ENCODE peak calls at places on chromosomes 4 and X, in eight cellular contexts. O is CD8-positive, alpha-beta T cell; G is fibroblast of the aortic adventitia; T is tibial nerve; Z is H1; Y is GM23338; W is omental fat pad; I is transverse colon. C is an unnamed sample.

GRCh38 chrX:46589977-46590723 is 16.6 kb downstream of the CHST7 start:
- DNase-seq in T (no peak), O (no peak), I (no peak), Y (no peak), G (peak), Z (no peak), W (no peak), C (no peak)

GRCh38 chrX:154594491-154594890 is 9.6 kb downstream of the CTAG1A start:
- DNase-seq in G (no peak), W (no peak), I (no peak), Z (no peak), O (no peak), Y (no peak), T (no peak), C (no peak)

GRCh38 chr4:148051403-148051802 is 319.5 kb downstream of the ARHGAP10 start:
- DNase-seq in W (no peak), G (no peak), Y (no peak), O (no peak), T (no peak), Z (no peak), I (no peak), C (no peak)

GRCh38 chrX:121333942-121334341 is 286.5 kb downstream of the GLUD2 start:
- DNase-seq in O (no peak), Z (no peak), W (no peak), T (no peak), G (no peak), I (no peak), Y (peak), C (no peak)

GRCh38 chr4:76251448-76252270 is at the start of gene FAM47E:
- DNase-seq in Y (peak), Z (peak), T (peak), I (peak), W (no peak), O (peak), G (no peak), C (peak)

GRCh38 chrX:9847071-9847470 is 60.8 kb downstream of the SHROOM2 start:
- DNase-seq in G (no peak), I (no peak), W (no peak), Y (no peak), Z (no peak), T (no peak), O (no peak), C (no peak)

GRCh38 chr4:24794916-24795665 is at the start of gene SOD3:
- DNase-seq in Y (peak), O (no peak), W (no peak), G (peak), I (peak), Z (peak), T (peak), C (peak)

GRCh38 chrX:86137071-86137470 is 11.2 kb upstream of the DACH2 start:
- DNase-seq in Y (no peak), G (no peak), T (no peak), O (no peak), Z (no peak), W (no peak), I (no peak), C (no peak)

GRCh38 chr4:121308328-121308663 is 72.5 kb downstream of the QRFPR start:
- DNase-seq in Z (no peak), Y (no peak), W (no peak), O (no peak), T (no peak), G (peak), I (no peak), C (no peak)

GRCh38 chr4:123260429-123261052 is 136.1 kb upstream of the SPRY1 start:
- DNase-seq in Y (no peak), T (no peak), O (no peak), I (no peak), W (no peak), Z (no peak), G (no peak), C (no peak)

GRCh38 chr4:149223659-149224058 is 592.0 kb downstream of the IQCM start:
- DNase-seq in Z (no peak), G (no peak), O (no peak), T (no peak), W (no peak), I (no peak), Y (no peak), C (no peak)

GRCh38 chr4:138114434-138114833 is 127.7 kb downstream of the SLC7A11 start:
- DNase-seq in W (no peak), Z (no peak), I (no peak), T (no peak), Y (no peak), O (no peak), G (peak), C (no peak)

GRCh38 chr4:40432504-40432903 is 97.4 kb downstream of the CHRNA9 start:
- DNase-seq in I (no peak), T (no peak), Z (no peak), Y (no peak), O (no peak), W (no peak), G (no peak), C (no peak)

GRCh38 chr4:105137460-105137859 is 9.2 kb upstream of the TET2 start:
- DNase-seq in G (no peak), I (no peak), Z (no peak), O (no peak), T (no peak), W (no peak), Y (no peak), C (no peak)

GRCh38 chr4:5036239-5036638 is 15.0 kb upstream of the STK32B start:
- DNase-seq in T (no peak), G (peak), I (no peak), O (no peak), W (no peak), Z (no peak), Y (no peak), C (no peak)

GRCh38 chr4:140213116-140213515 is 59.1 kb upstream of the MAML3 start:
- DNase-seq in G (peak), W (no peak), Y (no peak), Z (no peak), O (no peak), T (no peak), I (peak), C (no peak)

GRCh38 chr4:174423257-174423944 is 98.9 kb downstream of the HPGD start:
- DNase-seq in W (no peak), I (no peak), Y (no peak), O (no peak), Z (no peak), T (peak), G (peak), C (peak)

GRCh38 chr4:181820518-181820917 is 422.7 kb upstream of the TENM3 start:
- DNase-seq in G (no peak), I (no peak), T (no peak), Z (no peak), Y (peak), O (no peak), W (no peak), C (no peak)

GRCh38 chrX:1306909-1307625 is 29.5 kb upstream of the IL3RA start:
- DNase-seq in Z (no peak), G (no peak), T (no peak), Y (peak), W (no peak), O (no peak), I (no peak), C (no peak)

GRCh38 chr4:6270691-6271121 is 1.1 kb downstream of the WFS1 start:
- DNase-seq in I (no peak), G (peak), T (no peak), Z (no peak), W (no peak), O (no peak), Y (no peak), C (no peak)

GRCh38 chr4:158850800-158851644 is 82.2 kb downstream of the FNIP2 start:
- DNase-seq in G (peak), Y (peak), W (no peak), T (no peak), I (no peak), O (no peak), Z (no peak), C (no peak)

GRCh38 chr4:65580551-65580950 is 89.7 kb downstream of the EPHA5 start:
- DNase-seq in Y (peak), T (no peak), O (no peak), W (no peak), G (peak), Z (no peak), I (no peak), C (no peak)

GRCh38 chrX:70352473-70352872 is 62.6 kb downstream of the KIF4A start:
- DNase-seq in Z (no peak), Y (no peak), T (no peak), I (no peak), G (no peak), W (no peak), O (no peak), C (no peak)

GRCh38 chr4:176814770-176815169 is 22.0 kb upstream of the VEGFC start:
- DNase-seq in W (no peak), Z (no peak), Y (no peak), G (peak), T (no peak), O (no peak), I (no peak), C (no peak)

GRCh38 chr4:53763813-53764597 is 172.7 kb upstream of the LNX1 start:
- DNase-seq in T (no peak), O (no peak), Y (no peak), W (no peak), Z (no peak), G (peak), I (no peak), C (no peak)

GRCh38 chrX:39974228-39974627 is 123.5 kb downstream of the BCOR start:
- DNase-seq in Z (no peak), Y (peak), W (no peak), T (no peak), G (no peak), I (no peak), O (no peak), C (no peak)

GRCh38 chr4:18071894-18072293 is 50.3 kb upstream of the LCORL start:
- DNase-seq in G (no peak), T (no peak), O (no peak), W (no peak), I (no peak), Y (no peak), Z (no peak), C (no peak)

GRCh38 chr4:18081708-18082107 is 60.2 kb upstream of the LCORL start:
- DNase-seq in Z (no peak), W (no peak), I (no peak), Y (no peak), O (no peak), T (no peak), G (no peak), C (no peak)

GRCh38 chr4:18077808-18078207 is 56.3 kb upstream of the LCORL start:
- DNase-seq in O (no peak), I (no peak), G (no peak), Y (no peak), W (no peak), Z (no peak), T (no peak), C (no peak)

GRCh38 chr4:18075823-18076433 is 54.4 kb upstream of the LCORL start:
- DNase-seq in W (no peak), I (peak), O (no peak), G (no peak), Y (peak), T (peak), Z (peak), C (no peak)
- TF ChIP-seq CTCF in W (no peak), I (peak), O (peak), G (no peak), Y (peak), T (peak), Z (peak), C (no peak)

GRCh38 chr4:183099537-183100297 is 660 bp downstream of the WWC2 start:
- DNase-seq in Y (peak), I (no peak), W (no peak), Z (no peak), O (no peak), G (no peak), T (no peak), C (no peak)
- TF ChIP-seq CTCF in Y (peak), I (no peak), W (no peak), Z (peak), O (no peak), G (peak), T (no peak), C (peak)

GRCh38 chrX:135170877-135171519 is at the start of gene CT55:
- DNase-seq in W (no peak), Y (peak), I (no peak), T (no peak), O (no peak), Z (no peak), G (no peak), C (no peak)
- TF ChIP-seq CTCF in W (no peak), Y (peak), I (no peak), T (no peak), O (no peak), Z (no peak), G (no peak), C (no peak)

GRCh38 chr4:48445704-48446103 is 37.4 kb upstream of the SLC10A4 start:
- DNase-seq in Y (peak), O (no peak), W (no peak), I (no peak), G (peak), T (no peak), Z (no peak), C (no peak)
- TF ChIP-seq CTCF in Y (no peak), O (peak), W (no peak), I (peak), G (peak), T (peak), Z (no peak), C (peak)

DNA sequence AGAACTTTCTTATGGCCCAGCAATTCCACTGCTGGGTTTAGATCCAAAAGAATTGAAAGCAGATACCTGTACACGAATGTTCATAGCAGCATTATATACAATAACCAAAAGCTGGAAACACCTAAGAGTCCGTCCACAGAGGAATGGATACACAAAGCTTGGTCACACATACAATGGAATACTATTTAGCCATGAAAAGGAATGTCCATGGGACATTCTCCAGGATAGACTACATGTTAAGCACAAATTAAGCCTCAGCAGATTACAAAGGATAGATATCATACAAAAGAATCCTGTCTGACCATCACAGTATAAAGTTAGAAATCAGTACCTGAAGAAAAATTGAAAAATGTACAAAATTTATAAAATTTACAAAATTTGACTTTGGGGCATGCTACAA is 12.7 kb upstream of the MAEA start:
- DNase-seq in W (no peak), G (no peak), Y (no peak), I (no peak), T (no peak), Z (no peak), O (no peak), C (no peak)
- TF ChIP-seq CTCF in W (no peak), G (no peak), Y (no peak), I (no peak), T (no peak), Z (no peak), O (no peak), C (no peak)

DNA sequence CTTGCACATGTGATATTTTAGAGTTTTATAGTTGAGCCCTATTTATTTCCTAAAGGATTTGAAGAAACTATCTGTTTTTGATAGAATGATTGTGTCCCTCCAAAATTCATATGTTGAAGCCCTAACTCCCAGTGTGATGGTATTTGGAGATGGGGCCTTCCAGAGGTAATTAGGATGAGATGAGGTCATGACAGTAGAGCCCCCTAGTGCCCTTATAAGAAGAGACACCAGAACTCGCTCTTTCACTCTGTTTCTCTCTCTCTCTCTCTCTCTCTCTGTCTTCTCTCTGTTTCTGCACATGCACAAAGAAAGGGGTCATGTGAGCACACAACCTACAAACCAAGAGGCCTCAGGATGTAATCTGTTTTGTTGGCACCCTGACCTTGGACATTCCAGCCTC is 921.9 kb upstream of the DIAPH2 start:
- DNase-seq in I (no peak), W (no peak), T (no peak), O (no peak), G (no peak), Z (no peak), Y (peak), C (no peak)
- TF ChIP-seq CTCF in I (no peak), W (no peak), T (no peak), O (no peak), G (no peak), Z (peak), Y (peak), C (no peak)